ENCODE peak calls at places on chromosome 2, in eight cellular contexts. K is AG04449; V is fibroblast of lung; E is T1000; J is activated CD8-positive, alpha-beta memory T cell treated with anti-CD3 and anti-CD28 coated beads, Interleukin-2, amount 50 U/mL, for 48 hours; M is GDM1; G is AG09309; Q is activated T-cell treated with anti-CD3 and anti-CD28 coated beads for 1 hour. I is an unnamed sample.

GRCh38 chr2:235642446-235643107 is 148.7 kb downstream of the AGAP1 start:
- DNase-seq in Q (no peak), J (no peak), K (no peak), E (no peak), V (peak), M (no peak), G (no peak), I (no peak)

GRCh38 chr2:357811-358210 is 69.9 kb upstream of the ALKAL2 start:
- DNase-seq in M (no peak), J (no peak), V (no peak), E (no peak), K (no peak), G (no peak), Q (no peak), I (no peak)

GRCh38 chr2:172427256-172427989 is at the start of gene ITGA6:
- DNase-seq in E (peak), K (no peak), V (peak), G (no peak), J (peak), M (peak), Q (peak), I (no peak)

GRCh38 chr2:230865324-230865765 is 603 bp downstream of the ITM2C start:
- DNase-seq in J (peak), K (no peak), V (no peak), G (no peak), M (no peak), E (no peak), Q (no peak), I (no peak)

GRCh38 chr2:189142893-189143759 is 36.4 kb downstream of the COL5A2 start:
- DNase-seq in J (no peak), M (no peak), K (no peak), G (no peak), Q (peak), E (no peak), V (peak), I (no peak)

GRCh38 chr2:206023183-206023582 is 62.8 kb downstream of the INO80D start:
- DNase-seq in V (no peak), Q (no peak), M (no peak), E (no peak), J (no peak), K (no peak), G (no peak), I (no peak)

GRCh38 chr2:127700527-127701192 is 637 bp upstream of the SFT2D3 start:
- DNase-seq in E (no peak), K (no peak), Q (no peak), M (no peak), G (no peak), V (no peak), J (peak), I (no peak)

GRCh38 chr2:102942098-102942497 is 180.3 kb downstream of the TMEM182 start:
- DNase-seq in G (no peak), V (no peak), E (no peak), K (no peak), Q (no peak), M (no peak), J (no peak), I (no peak)

GRCh38 chr2:241316825-241317224 is 1.1 kb downstream of the SEPTIN2 start:
- DNase-seq in K (no peak), E (no peak), Q (no peak), V (no peak), J (no peak), G (no peak), M (no peak), I (no peak)